ENCODE peak calls at places on chromosomes 11 and 22, in nine cellular contexts. E is psoas muscle, C is lung, W is IMR-90, F is trophoblast cell, M is sigmoid colon, S is pancreas, N is cardiac muscle cell, T is GM23338. U is an unnamed sample. For H3K4me1, the result is how much of the 10 kb centered on the place peaks cover.

GRCh38 chr11:75659836-75660235 is 9.0 kb downstream of the MAP6 start:
- DNase-seq in E (no peak), C (no peak), W (peak), F (no peak), M (no peak), S (no peak), N (peak), T (no peak), U (no peak)

GRCh38 chr11:77619576-77620198 is 17.9 kb downstream of the CLNS1A start:
- DNase-seq in E (no peak), C (no peak), W (peak), F (peak), M (no peak), S (no peak), N (peak), T (peak), U (no peak)

GRCh38 chr11:59801981-59802638 is 8.5 kb downstream of the MRPL16 start:
- DNase-seq in E (no peak), C (no peak), W (peak), F (no peak), M (no peak), S (peak), N (peak), T (peak), U (no peak)

GRCh38 chr11:85863855-85864254 is 8.7 kb downstream of the CCDC83 start:
- DNase-seq in E (no peak), C (no peak), W (no peak), F (no peak), M (no peak), S (no peak), N (no peak), T (no peak), U (no peak)

GRCh38 chr22:38077096-38077495 is 6.9 kb downstream of the SLC16A8 start:
- DNase-seq in E (no peak), C (no peak), W (no peak), F (no peak), M (no peak), S (no peak), N (no peak), T (no peak), U (no peak)

GRCh38 chr22:36027960-36028645 is 521 bp downstream of the RBFOX2 start:
- DNase-seq in E (no peak), C (peak), W (no peak), F (no peak), M (peak), S (no peak), N (no peak), T (peak), U (no peak)

GRCh38 chr11:7904910-7905309 is 26.2 kb downstream of the OR10A6 start:
- DNase-seq in E (no peak), C (no peak), W (peak), F (no peak), M (no peak), S (no peak), N (no peak), T (peak), U (no peak)

GRCh38 chr22:17369553-17370035 is 334 bp downstream of the CECR2 start:
- DNase-seq in E (peak), C (no peak), W (no peak), F (no peak), M (no peak), S (peak), N (peak), T (peak), U (peak)

GRCh38 chr11:129528296-129528695 is 152.6 kb downstream of the BARX2 start:
- DNase-seq in E (no peak), C (no peak), W (no peak), F (no peak), M (no peak), S (no peak), N (no peak), T (no peak), U (no peak)

GRCh38 chr11:43756575-43756974 is 76.0 kb downstream of the HSD17B12 start:
- DNase-seq in E (no peak), C (no peak), W (peak), F (no peak), M (no peak), S (no peak), N (peak), T (no peak), U (no peak)

GRCh38 chr11:3989251-3989650 is 105.3 kb upstream of the RRM1 start:
- DNase-seq in E (no peak), C (no peak), W (no peak), F (no peak), M (peak), S (no peak), N (no peak), T (peak), U (peak)

GRCh38 chr11:8832571-8833260 is 78.3 kb upstream of the AKIP1 start:
- DNase-seq in E (no peak), C (peak), W (peak), F (peak), M (peak), S (no peak), N (peak), T (peak), U (no peak)

GRCh38 chr11:18540207-18541009 is 13.7 kb upstream of the TSG101 start:
- DNase-seq in E (no peak), C (no peak), W (peak), F (no peak), M (no peak), S (no peak), N (peak), T (peak), U (no peak)

GRCh38 chr11:42200311-42200710 is 740.9 kb upstream of the LRRC4C start:
- DNase-seq in E (no peak), C (no peak), W (no peak), F (no peak), M (no peak), S (no peak), N (no peak), T (no peak), U (no peak)

GRCh38 chr11:97454988-97455387 is 1065.2 kb downstream of the JRKL start:
- DNase-seq in E (no peak), C (no peak), W (no peak), F (no peak), M (no peak), S (no peak), N (peak), T (peak), U (no peak)

GRCh38 chr11:130705670-130706421 is 210.4 kb downstream of the SNX19 start:
- DNase-seq in E (no peak), C (peak), W (no peak), F (no peak), M (no peak), S (no peak), N (no peak), T (no peak), U (no peak)

GRCh38 chr11:44613081-44613628 is 47.7 kb downstream of the CD82 start:
- DNase-seq in E (no peak), C (no peak), W (no peak), F (no peak), M (no peak), S (no peak), N (no peak), T (no peak), U (no peak)

GRCh38 chr11:111301004-111301839 is 2.9 kb downstream of the POU2AF3 start:
- DNase-seq in E (no peak), C (no peak), W (no peak), F (no peak), M (no peak), S (no peak), N (no peak), T (no peak), U (no peak)

GRCh38 chr11:68775951-68776388 is 24.6 kb upstream of the TESMIN start:
- DNase-seq in E (no peak), C (no peak), W (no peak), F (peak), M (no peak), S (no peak), N (no peak), T (no peak), U (no peak)

DNA sequence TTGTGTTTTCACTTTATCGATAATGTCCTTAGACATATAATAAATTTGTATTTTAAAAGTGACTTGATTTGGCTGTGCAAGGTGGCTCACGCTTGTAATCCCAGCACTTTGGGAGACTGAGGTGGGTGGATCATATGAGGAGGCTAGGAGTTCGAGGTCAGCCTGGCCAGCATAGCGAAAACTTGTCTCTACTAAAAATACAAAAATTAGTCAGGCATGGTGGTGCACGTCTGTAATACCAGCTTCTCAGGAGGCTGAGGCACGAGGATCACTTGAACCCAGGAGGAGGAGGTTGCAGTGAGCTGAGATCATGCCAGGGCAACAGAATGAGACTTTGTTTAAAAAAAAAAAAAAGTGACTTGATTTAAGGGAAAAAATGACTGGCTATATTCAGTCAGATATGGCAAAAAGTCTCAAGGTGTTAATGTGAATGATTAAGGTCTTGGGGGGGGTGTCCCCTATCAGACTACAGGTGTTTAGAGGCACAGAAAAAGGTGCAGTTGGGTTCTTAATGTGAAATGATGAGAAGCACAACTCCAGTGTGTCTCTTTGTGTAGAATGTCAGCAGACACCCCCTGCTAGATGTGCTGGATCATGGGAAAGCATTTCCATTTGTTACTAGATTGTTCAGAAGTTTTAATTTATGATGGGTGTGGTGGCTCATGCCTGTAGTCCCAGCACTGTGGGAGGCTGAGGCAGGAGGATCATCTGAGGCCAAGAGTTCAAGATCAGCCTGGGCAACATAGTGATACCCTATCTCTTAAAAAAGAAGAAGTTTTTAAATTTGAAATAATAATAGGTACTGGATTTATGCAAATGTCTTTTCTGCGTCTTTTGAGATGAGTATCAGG is 17.0 kb downstream of the NEAT1 start:
- DNase-seq in E (peak), C (no peak), W (peak), F (no peak), M (peak), S (peak), N (peak), T (no peak), U (no peak)
- H3K4me3 ChIP-seq in E (peak), C (no peak), W (no peak), F (no peak), M (no peak), S (no peak), N (no peak), T (no peak), U (no peak)

GRCh38 chr22:43967069-43967468 is 11.8 kb downstream of the SAMM50 start:
- DNase-seq in E (no peak), C (no peak), W (no peak), F (no peak), M (no peak), S (no peak), N (peak), T (no peak), U (no peak)

GRCh38 chr22:43971112-43971511 is 15.9 kb downstream of the SAMM50 start:
- DNase-seq in E (no peak), C (no peak), W (no peak), F (no peak), M (peak), S (no peak), N (no peak), T (no peak), U (no peak)

GRCh38 chr22:43969021-43969878 is 14.0 kb downstream of the SAMM50 start:
- DNase-seq in E (no peak), C (no peak), W (no peak), F (no peak), M (peak), S (no peak), N (no peak), T (no peak), U (no peak)

GRCh38 chr22:43970037-43970747 is 14.9 kb downstream of the SAMM50 start:
- DNase-seq in E (no peak), C (no peak), W (no peak), F (no peak), M (peak), S (no peak), N (no peak), T (no peak), U (no peak)

GRCh38 chr22:43968614-43969013 is 13.4 kb downstream of the SAMM50 start:
- DNase-seq in E (no peak), C (no peak), W (no peak), F (no peak), M (peak), S (no peak), N (no peak), T (no peak), U (no peak)
- H3K4me1 ChIP-seq in E (under half), C (under half), W (under half), F (under half), M (under half), S (under half), N (under half), T (under half), U (under half)

GRCh38 chr11:57248780-57249383 is 11.8 kb upstream of the APLNR start:
- DNase-seq in E (peak), C (peak), W (peak), F (peak), M (peak), S (peak), N (peak), T (peak), U (peak)
- H3K4me3 ChIP-seq in E (no peak), C (no peak), W (no peak), F (no peak), M (no peak), S (no peak), N (no peak), T (no peak), U (no peak)

GRCh38 chr11:10925149-10925926 is 67.5 kb upstream of the ZBED5 start:
- DNase-seq in E (no peak), C (no peak), W (no peak), F (peak), M (no peak), S (no peak), N (no peak), T (peak), U (no peak)

GRCh38 chr11:10926801-10927200 is 68.9 kb upstream of the ZBED5 start:
- DNase-seq in E (no peak), C (no peak), W (peak), F (no peak), M (no peak), S (no peak), N (no peak), T (no peak), U (no peak)

GRCh38 chr11:10920875-10921274 is 63.0 kb upstream of the ZBED5 start:
- DNase-seq in E (no peak), C (no peak), W (no peak), F (no peak), M (no peak), S (no peak), N (no peak), T (no peak), U (no peak)

GRCh38 chr11:10922944-10923343 is 65.1 kb upstream of the ZBED5 start:
- DNase-seq in E (no peak), C (no peak), W (no peak), F (no peak), M (no peak), S (no peak), N (no peak), T (no peak), U (no peak)

GRCh38 chr11:10923886-10924285 is 66.0 kb upstream of the ZBED5 start:
- DNase-seq in E (no peak), C (no peak), W (no peak), F (no peak), M (no peak), S (no peak), N (no peak), T (no peak), U (no peak)
- H3K4me1 ChIP-seq in E (under half), C (under half), W (under half), F (under half), M (half or more), S (under half), N (under half), T (under half), U (under half)

GRCh38 chr22:39408173-39408572 is 8.6 kb downstream of the TAB1 start:
- DNase-seq in E (no peak), C (no peak), W (no peak), F (no peak), M (no peak), S (no peak), N (no peak), T (no peak), U (no peak)

GRCh38 chr22:39401301-39401631 is 1.7 kb downstream of the TAB1 start:
- DNase-seq in E (no peak), C (no peak), W (no peak), F (no peak), M (no peak), S (no peak), N (no peak), T (no peak), U (no peak)

GRCh38 chr22:39408807-39409206 is 9.2 kb downstream of the TAB1 start:
- DNase-seq in E (no peak), C (no peak), W (no peak), F (no peak), M (no peak), S (no peak), N (no peak), T (no peak), U (no peak)

GRCh38 chr22:39409630-39410029 is 10.1 kb downstream of the TAB1 start:
- DNase-seq in E (no peak), C (no peak), W (no peak), F (no peak), M (no peak), S (no peak), N (no peak), T (no peak), U (no peak)

GRCh38 chr22:39405346-39406085 is 5.9 kb downstream of the TAB1 start:
- DNase-seq in E (peak), C (no peak), W (peak), F (no peak), M (no peak), S (no peak), N (peak), T (no peak), U (no peak)
- H3K4me3 ChIP-seq in E (no peak), C (no peak), W (peak), F (no peak), M (no peak), S (no peak), N (no peak), T (no peak), U (no peak)

GRCh38 chr11:6403539-6403938 is 13.3 kb downstream of the SMPD1 start:
- DNase-seq in E (no peak), C (no peak), W (no peak), F (no peak), M (no peak), S (no peak), N (no peak), T (no peak), U (no peak)
- H3K4me1 ChIP-seq in E (under half), C (under half), W (under half), F (under half), M (under half), S (under half), N (under half), T (under half), U (under half)

GRCh38 chr22:50601669-50602337 is 1.2 kb downstream of the MAPK8IP2 start:
- DNase-seq in E (no peak), C (no peak), W (no peak), F (peak), M (peak), S (no peak), N (no peak), T (no peak), U (no peak)
- H3K4me3 ChIP-seq in E (no peak), C (no peak), W (no peak), F (no peak), M (no peak), S (no peak), N (no peak), T (no peak), U (no peak)

DNA sequence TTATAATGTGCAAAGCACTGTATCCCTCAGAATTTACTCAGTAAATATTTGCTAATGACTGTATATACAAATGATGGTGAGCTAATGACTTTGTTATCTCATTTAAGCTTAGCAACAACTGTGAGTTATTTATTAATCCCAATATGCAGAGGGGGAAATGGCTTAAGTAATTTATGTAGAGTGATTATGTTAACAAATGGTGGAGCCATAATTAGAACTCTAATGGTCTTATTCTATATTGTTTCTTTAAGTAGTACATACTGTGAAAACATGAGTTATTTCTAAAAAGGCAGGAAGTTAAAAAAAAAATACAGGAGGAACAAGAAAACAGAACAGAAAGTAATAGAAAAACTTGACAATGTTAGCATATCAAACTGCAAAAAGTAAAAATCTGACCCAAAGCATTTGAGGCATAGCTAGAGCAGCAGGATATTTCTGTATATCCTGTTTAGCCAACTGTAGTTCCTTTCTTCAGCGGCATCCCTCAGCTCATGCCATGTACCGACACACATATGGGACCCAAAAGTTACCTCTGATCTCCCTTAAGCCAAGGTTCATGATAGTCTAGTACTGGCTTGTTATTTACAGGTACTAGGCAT is 94.2 kb downstream of the FCHSD2 start:
- DNase-seq in E (no peak), C (no peak), W (no peak), F (no peak), M (no peak), S (no peak), N (no peak), T (peak), U (no peak)
- H3K4me1 ChIP-seq in E (under half), C (under half), W (under half), F (under half), M (under half), S (under half), N (under half), T (under half), U (under half)

GRCh38 chr11:57162179-57162898 is 19.4 kb upstream of the LRRC55 start:
- DNase-seq in E (no peak), C (no peak), W (no peak), F (no peak), M (no peak), S (no peak), N (no peak), T (no peak), U (no peak)
- H3K4me3 ChIP-seq in E (no peak), C (no peak), W (no peak), F (no peak), M (no peak), S (no peak), N (no peak), T (no peak), U (no peak)

U was measured in Peyer's patch.